ENCODE peak calls at places on chromosomes 5 and 9, in ten cellular contexts. One of them, this sample, is unnamed.

GRCh38 chr9:86660146-86660545 is 287.2 kb downstream of the GAS1 start:
- DNase-seq in activated CD8-positive, alpha-beta memory T cell treated with anti-CD3 and anti-CD28 coated beads, Interleukin-2, amount 50 U/mL, for 4 hours: no peak
- DNase-seq in stimulated activated CD8-positive, alpha-beta memory T cell treated with anti-CD3 and anti-CD28 coated beads, Interleukin-4, amount 100 ng/mL, for 24 hours: no peak
- DNase-seq in GM23248: peak
- DNase-seq in CD4-positive, CD25-positive, alpha-beta regulatory T cell: no peak
- DNase-seq in dorsolateral prefrontal cortex: peak
- DNase-seq in GM10248: no peak
- DNase-seq in right cardiac atrium: no peak
- DNase-seq in pancreas: no peak
- DNase-seq in AG08395: peak
- DNase-seq in this sample: no peak

GRCh38 chr5:100668511-100668910 is 133.3 kb downstream of the FAM174A start:
- DNase-seq in GM23248: peak
- DNase-seq in pancreas: no peak
- DNase-seq in right cardiac atrium: no peak
- DNase-seq in stimulated activated CD8-positive, alpha-beta memory T cell treated with anti-CD3 and anti-CD28 coated beads, Interleukin-4, amount 100 ng/mL, for 24 hours: no peak
- DNase-seq in GM10248: no peak
- DNase-seq in CD4-positive, CD25-positive, alpha-beta regulatory T cell: no peak
- DNase-seq in dorsolateral prefrontal cortex: no peak
- DNase-seq in activated CD8-positive, alpha-beta memory T cell treated with anti-CD3 and anti-CD28 coated beads, Interleukin-2, amount 50 U/mL, for 4 hours: no peak
- DNase-seq in AG08395: no peak
- DNase-seq in this sample: no peak

GRCh38 chr5:167389537-167389936 is 901.9 kb upstream of the WWC1 start:
- DNase-seq in stimulated activated CD8-positive, alpha-beta memory T cell treated with anti-CD3 and anti-CD28 coated beads, Interleukin-4, amount 100 ng/mL, for 24 hours: no peak
- DNase-seq in right cardiac atrium: no peak
- DNase-seq in AG08395: no peak
- DNase-seq in CD4-positive, CD25-positive, alpha-beta regulatory T cell: no peak
- DNase-seq in activated CD8-positive, alpha-beta memory T cell treated with anti-CD3 and anti-CD28 coated beads, Interleukin-2, amount 50 U/mL, for 4 hours: no peak
- DNase-seq in dorsolateral prefrontal cortex: no peak
- DNase-seq in GM10248: no peak
- DNase-seq in pancreas: no peak
- DNase-seq in GM23248: no peak
- DNase-seq in this sample: no peak

GRCh38 chr5:1324301-1324700 is 20.6 kb downstream of the CLPTM1L start:
- DNase-seq in dorsolateral prefrontal cortex: peak
- DNase-seq in right cardiac atrium: no peak
- DNase-seq in stimulated activated CD8-positive, alpha-beta memory T cell treated with anti-CD3 and anti-CD28 coated beads, Interleukin-4, amount 100 ng/mL, for 24 hours: no peak
- DNase-seq in AG08395: no peak
- DNase-seq in activated CD8-positive, alpha-beta memory T cell treated with anti-CD3 and anti-CD28 coated beads, Interleukin-2, amount 50 U/mL, for 4 hours: no peak
- DNase-seq in CD4-positive, CD25-positive, alpha-beta regulatory T cell: no peak
- DNase-seq in pancreas: no peak
- DNase-seq in GM23248: no peak
- DNase-seq in GM10248: no peak
- DNase-seq in this sample: no peak

GRCh38 chr5:23318960-23319359 is 188.4 kb upstream of the PRDM9 start:
- DNase-seq in GM10248: no peak
- DNase-seq in dorsolateral prefrontal cortex: no peak
- DNase-seq in GM23248: no peak
- DNase-seq in CD4-positive, CD25-positive, alpha-beta regulatory T cell: no peak
- DNase-seq in stimulated activated CD8-positive, alpha-beta memory T cell treated with anti-CD3 and anti-CD28 coated beads, Interleukin-4, amount 100 ng/mL, for 24 hours: no peak
- DNase-seq in AG08395: no peak
- DNase-seq in pancreas: no peak
- DNase-seq in right cardiac atrium: no peak
- DNase-seq in activated CD8-positive, alpha-beta memory T cell treated with anti-CD3 and anti-CD28 coated beads, Interleukin-2, amount 50 U/mL, for 4 hours: no peak
- DNase-seq in this sample: no peak

GRCh38 chr9:137456864-137457405 is 2.2 kb downstream of the NSMF start:
- DNase-seq in AG08395: no peak
- DNase-seq in GM23248: no peak
- DNase-seq in dorsolateral prefrontal cortex: peak
- DNase-seq in CD4-positive, CD25-positive, alpha-beta regulatory T cell: no peak
- DNase-seq in pancreas: no peak
- DNase-seq in right cardiac atrium: peak
- DNase-seq in stimulated activated CD8-positive, alpha-beta memory T cell treated with anti-CD3 and anti-CD28 coated beads, Interleukin-4, amount 100 ng/mL, for 24 hours: no peak
- DNase-seq in GM10248: no peak
- DNase-seq in activated CD8-positive, alpha-beta memory T cell treated with anti-CD3 and anti-CD28 coated beads, Interleukin-2, amount 50 U/mL, for 4 hours: no peak
- DNase-seq in this sample: no peak

GRCh38 chr9:136339173-136339957 is 12.0 kb downstream of the GPSM1 start:
- DNase-seq in activated CD8-positive, alpha-beta memory T cell treated with anti-CD3 and anti-CD28 coated beads, Interleukin-2, amount 50 U/mL, for 4 hours: no peak
- DNase-seq in pancreas: peak
- DNase-seq in CD4-positive, CD25-positive, alpha-beta regulatory T cell: no peak
- DNase-seq in GM23248: peak
- DNase-seq in stimulated activated CD8-positive, alpha-beta memory T cell treated with anti-CD3 and anti-CD28 coated beads, Interleukin-4, amount 100 ng/mL, for 24 hours: no peak
- DNase-seq in AG08395: peak
- DNase-seq in GM10248: peak
- DNase-seq in dorsolateral prefrontal cortex: no peak
- DNase-seq in right cardiac atrium: peak
- DNase-seq in this sample: peak

GRCh38 chr5:142769251-142769792 is 855 bp upstream of the ARHGAP26 start:
- DNase-seq in dorsolateral prefrontal cortex: no peak
- DNase-seq in GM10248: no peak
- DNase-seq in activated CD8-positive, alpha-beta memory T cell treated with anti-CD3 and anti-CD28 coated beads, Interleukin-2, amount 50 U/mL, for 4 hours: no peak
- DNase-seq in CD4-positive, CD25-positive, alpha-beta regulatory T cell: no peak
- DNase-seq in GM23248: peak
- DNase-seq in stimulated activated CD8-positive, alpha-beta memory T cell treated with anti-CD3 and anti-CD28 coated beads, Interleukin-4, amount 100 ng/mL, for 24 hours: no peak
- DNase-seq in right cardiac atrium: no peak
- DNase-seq in pancreas: no peak
- DNase-seq in AG08395: no peak
- DNase-seq in this sample: no peak

GRCh38 chr5:42772265-42772993 is 15.8 kb downstream of the CCDC152 start:
- DNase-seq in pancreas: no peak
- DNase-seq in activated CD8-positive, alpha-beta memory T cell treated with anti-CD3 and anti-CD28 coated beads, Interleukin-2, amount 50 U/mL, for 4 hours: no peak
- DNase-seq in dorsolateral prefrontal cortex: no peak
- DNase-seq in GM10248: no peak
- DNase-seq in GM23248: peak
- DNase-seq in right cardiac atrium: no peak
- DNase-seq in stimulated activated CD8-positive, alpha-beta memory T cell treated with anti-CD3 and anti-CD28 coated beads, Interleukin-4, amount 100 ng/mL, for 24 hours: no peak
- DNase-seq in AG08395: no peak
- DNase-seq in CD4-positive, CD25-positive, alpha-beta regulatory T cell: no peak
- DNase-seq in this sample: no peak